ENCODE peak calls at places on chromosomes 16 and 17, in five cellular contexts. Z is endothelial cell of umbilical vein, B is PC-3, F is endodermal cell, K is IMR-90. C is an unnamed sample.
A peak's percentile ranks its signal among the peaks of the same experiment; 100 is the strongest.

GRCh38 chr17:74245145-74245817 is 28.8 kb upstream of the DNAI2 start:
- DNase-seq in Z (no peak), B (no peak), F (peak; percentile 93), K (no peak), C (peak; percentile 91)

GRCh38 chr17:41687828-41688640 is 651 bp upstream of the EIF1 start:
- DNase-seq in Z (no peak), B (peak; percentile 46), F (peak; percentile 66), K (peak; percentile 15), C (no peak)

GRCh38 chr16:66175058-66175457 is 191.4 kb upstream of the CDH5 start:
- DNase-seq in Z (no peak), B (no peak), F (peak; percentile 20), K (no peak), C (no peak)

GRCh38 chr16:60642956-60643355 is 1393.3 kb downstream of the CDH8 start:
- DNase-seq in Z (no peak), B (peak; percentile 1), F (no peak), K (no peak), C (no peak)

GRCh38 chr17:82863941-82864720 is 24.3 kb upstream of the ZNF750 start:
- DNase-seq in Z (peak; percentile 40), B (peak; percentile 16), F (no peak), K (peak; percentile 91), C (peak; percentile 92)

GRCh38 chr17:59342681-59343127 is 11.2 kb downstream of the YPEL2 start:
- DNase-seq in Z (no peak), B (no peak), F (no peak), K (no peak), C (no peak)

GRCh38 chr16:30068750-30069574 is 3.4 kb downstream of the ALDOA start:
- DNase-seq in Z (peak; percentile 46), B (peak; percentile 29), F (peak; percentile 79), K (no peak), C (no peak)

GRCh38 chr17:50580636-50581035 is 20.1 kb downstream of the CACNA1G start:
- DNase-seq in Z (no peak), B (no peak), F (no peak), K (no peak), C (no peak)

GRCh38 chr17:41302981-41303380 is 330 bp upstream of the KRTAP29-1 start:
- DNase-seq in Z (no peak), B (no peak), F (no peak), K (no peak), C (no peak)

GRCh38 chr17:33015716-33016346 is 24.2 kb downstream of the SPACA3 start:
- DNase-seq in Z (no peak), B (no peak), F (peak; percentile 42), K (no peak), C (no peak)

GRCh38 chr16:70591609-70592008 is 54.8 kb upstream of the IL34 start:
- DNase-seq in Z (no peak), B (no peak), F (no peak), K (no peak), C (no peak)
- H3K27ac ChIP-seq in Z (no peak overlapping the region), B (no peak overlapping the region), F (no peak overlapping the region), K (no peak overlapping the region), C (no peak overlapping the region)

DNA sequence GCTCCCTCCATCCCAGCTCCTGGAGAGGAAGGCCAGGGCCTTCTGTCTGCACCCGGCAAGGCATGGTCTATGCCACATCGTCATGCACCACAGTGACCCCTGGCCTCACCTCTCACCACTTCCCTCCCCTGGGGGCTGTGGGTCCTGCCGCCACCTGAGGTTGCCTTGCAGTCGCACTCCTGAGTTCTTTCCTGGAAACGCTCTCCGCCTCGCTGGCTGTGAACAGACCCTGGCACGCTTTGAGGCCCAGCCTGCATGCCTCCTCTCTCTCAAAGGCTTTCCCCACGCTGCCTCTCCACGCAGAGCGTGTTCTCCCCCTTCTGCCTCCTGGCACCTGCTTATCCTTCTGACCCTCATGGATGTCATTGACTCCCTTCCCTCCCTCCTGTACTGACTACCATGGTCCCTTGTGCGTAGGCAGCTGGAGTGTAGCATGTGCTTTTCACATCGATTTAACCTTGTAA is 45.4 kb downstream of the SEC14L1 start:
- DNase-seq in Z (no peak), B (no peak), F (peak; percentile 56), K (no peak), C (peak; percentile 28)
- H3K4me1 ChIP-seq in Z (peaks cover 37% of the 10 kb centered on the region), B (peaks cover 11% of the 10 kb centered on the region), F (no peaks in the 10 kb centered on the region), K (peaks cover 7% of the 10 kb centered on the region), C (peaks cover 14% of the 10 kb centered on the region)

DNA sequence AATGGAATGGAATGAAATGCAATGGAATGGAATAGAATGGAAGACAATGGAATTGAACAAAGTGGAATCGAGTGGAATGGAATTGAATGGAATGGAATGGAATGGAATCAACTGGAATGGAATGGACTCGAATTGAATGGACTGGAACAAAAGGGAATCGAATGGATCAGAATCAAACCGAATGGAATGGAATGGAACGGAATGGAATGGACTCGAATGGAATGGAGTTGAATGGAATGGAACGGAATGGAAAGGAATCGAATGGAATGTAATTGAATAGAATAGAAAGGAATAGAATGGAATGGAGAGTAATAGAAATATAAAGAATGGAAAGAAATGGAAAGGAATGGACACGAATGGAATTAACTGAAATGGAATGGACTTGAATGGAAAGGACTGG is 475.2 kb upstream of the WSB1 start:
- DNase-seq in Z (peak; percentile 63), B (no peak), F (no peak), K (peak; percentile 47), C (peak; percentile 8)
- H3K9me3 ChIP-seq in Z (peaks cover 42% of the 10 kb centered on the region), B (peaks cover 42% of the 10 kb centered on the region), F (peaks cover 100% of the 10 kb centered on the region), K (peaks cover 5% of the 10 kb centered on the region), C (no peaks in the 10 kb centered on the region)

GRCh38 chr16:70726869-70727494 is 41.1 kb upstream of the MTSS2 start:
- DNase-seq in Z (no peak), B (no peak), F (no peak), K (no peak), C (no peak)
- H3K27ac ChIP-seq in Z (no peak overlapping the region), B (no peak overlapping the region), F (peak overlapping the region; percentile 88), K (no peak overlapping the region), C (peak overlapping the region; percentile 83)

DNA sequence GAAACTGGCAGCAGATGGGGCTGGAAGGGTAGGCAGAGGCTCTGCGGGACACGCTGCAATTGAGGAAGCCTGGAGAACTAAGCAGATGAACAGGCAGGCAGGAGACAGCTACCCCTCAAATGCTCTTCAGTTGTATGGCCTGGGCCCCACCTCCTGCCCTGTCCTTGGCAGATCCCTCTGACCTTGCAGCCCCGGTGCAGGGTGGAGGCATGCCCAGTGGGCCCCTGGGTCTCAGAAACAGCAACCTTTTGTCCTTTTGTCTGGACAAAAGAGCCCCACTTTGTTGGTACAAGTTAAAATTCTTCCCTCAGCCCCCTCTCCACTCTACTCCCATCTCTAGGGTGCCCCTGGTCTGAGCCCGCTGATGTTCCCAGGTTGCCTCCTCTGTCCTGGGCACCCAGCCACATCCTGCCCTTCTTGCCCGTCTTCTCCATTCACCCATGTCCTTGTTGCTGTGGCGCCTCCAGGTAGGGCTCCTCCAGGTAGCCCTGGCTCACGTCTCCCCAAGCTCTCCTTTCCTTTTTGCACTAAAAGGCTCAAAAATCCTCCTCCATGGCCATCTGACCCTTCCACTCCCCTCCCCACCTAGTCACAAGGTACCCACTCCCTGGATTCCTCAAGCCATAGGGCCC is 136.8 kb downstream of the CLEC16A start:
- DNase-seq in Z (no peak), B (no peak), F (no peak), K (no peak), C (no peak)
- H3K4me1 ChIP-seq in Z (peaks cover 6% of the 10 kb centered on the region), B (peaks cover 37% of the 10 kb centered on the region), F (no peaks in the 10 kb centered on the region), K (peaks cover 58% of the 10 kb centered on the region), C (peaks cover 6% of the 10 kb centered on the region)

C was measured in SJCRH30.